ENCODE peak calls at places on chromosomes 7 and 10, in four cellular contexts. O is PC-9, D is AG08396, L is cerebellar cortex. V is an unnamed sample.

GRCh38 chr7:2006231-2006771 is 226.4 kb downstream of the MAD1L1 start:
- DNase-seq in O (no peak), D (no peak), L (no peak), V (no peak)

GRCh38 chr7:105940111-105940510 is 23.0 kb upstream of the CDHR3 start:
- DNase-seq in O (no peak), D (no peak), L (no peak), V (peak; percentile 25)

GRCh38 chr7:66183700-66184099 is 21.4 kb upstream of the TPST1 start:
- DNase-seq in O (no peak), D (peak; percentile 74), L (no peak), V (peak; percentile 56)

GRCh38 chr7:157122800-157123495 is 15.8 kb upstream of the UBE3C start:
- DNase-seq in O (no peak), D (no peak), L (no peak), V (no peak)

GRCh38 chr10:109773818-109774440 is 149.4 kb downstream of the XPNPEP1 start:
- DNase-seq in O (no peak), D (peak; percentile 20), L (peak; percentile 8), V (peak; percentile 40)

GRCh38 chr7:44184221-44184873 is 4.9 kb downstream of the GCK start:
- DNase-seq in O (peak; percentile 90), D (peak; percentile 77), L (no peak), V (peak; percentile 83)

GRCh38 chr10:129759214-129760002 is 204.7 kb downstream of the EBF3 start:
- DNase-seq in O (no peak), D (no peak), L (no peak), V (no peak)

GRCh38 chr10:97515260-97515978 is 16.7 kb downstream of the UBTD1 start:
- DNase-seq in O (no peak), D (no peak), L (no peak), V (no peak)

GRCh38 chr10:34808789-34809745 is 6.0 kb downstream of the PARD3 start:
- DNase-seq in O (no peak), D (peak; percentile 24), L (peak; percentile 23), V (no peak)

GRCh38 chr7:124701955-124702354 is 63.6 kb downstream of the GPR37 start:
- DNase-seq in O (no peak), D (no peak), L (no peak), V (peak; percentile 43)

GRCh38 chr10:44948713-44949112 is 10.9 kb upstream of the RASSF4 start:
- DNase-seq in O (no peak), D (no peak), L (no peak), V (no peak)

GRCh38 chr10:132538031-132538789 is 623 bp downstream of the INPP5A start:
- DNase-seq in O (no peak), D (no peak), L (no peak), V (no peak)

GRCh38 chr7:55081067-55081853 is 62.4 kb downstream of the EGFR start:
- DNase-seq in O (no peak), D (no peak), L (no peak), V (no peak)

GRCh38 chr7:136947347-136947746 is 78.9 kb downstream of the CHRM2 start:
- DNase-seq in O (no peak), D (no peak), L (no peak), V (no peak)

GRCh38 chr10:36163827-36164226 is 521.7 kb upstream of the FZD8 start:
- DNase-seq in O (no peak), D (no peak), L (no peak), V (no peak)

GRCh38 chr10:30170814-30171213 is 111.4 kb upstream of the JCAD start:
- DNase-seq in O (no peak), D (no peak), L (no peak), V (peak; percentile 89)

GRCh38 chr7:7653568-7654187 is 13.1 kb downstream of the UMAD1 start:
- DNase-seq in O (no peak), D (no peak), L (no peak), V (peak; percentile 33)

GRCh38 chr10:118982366-118982765 is 47.1 kb upstream of the NANOS1 start:
- DNase-seq in O (no peak), D (no peak), L (no peak), V (no peak)

GRCh38 chr10:89062861-89063260 is 72.3 kb downstream of the FAS start:
- DNase-seq in O (no peak), D (no peak), L (no peak), V (no peak)

GRCh38 chr7:27423821-27424220 is 181.2 kb downstream of the EVX1 start:
- DNase-seq in O (no peak), D (no peak), L (no peak), V (no peak)

GRCh38 chr7:120053390-120053961 is 219.5 kb upstream of the KCND2 start:
- DNase-seq in O (peak; percentile 24), D (no peak), L (no peak), V (no peak)

GRCh38 chr7:15245801-15246200 is 316.0 kb downstream of the AGMO start:
- DNase-seq in O (no peak), D (no peak), L (no peak), V (no peak)

GRCh38 chr7:8640671-8641070 is 207.3 kb downstream of the NXPH1 start:
- DNase-seq in O (no peak), D (no peak), L (no peak), V (no peak)

GRCh38 chr7:28573751-28574295 is 161.5 kb downstream of the CREB5 start:
- DNase-seq in O (no peak), D (no peak), L (no peak), V (peak; percentile 3)

GRCh38 chr10:129471447-129471846 is 4.4 kb downstream of the MGMT start:
- DNase-seq in O (no peak), D (no peak), L (no peak), V (no peak)

GRCh38 chr10:76316234-76316633 is 884.8 kb downstream of the LRMDA start:
- DNase-seq in O (no peak), D (no peak), L (no peak), V (no peak)

GRCh38 chr7:44324204-44325126 is 929 bp downstream of the CAMK2B start:
- DNase-seq in O (no peak), D (no peak), L (peak; percentile 69), V (no peak)

GRCh38 chr10:8437896-8438295 is 383.4 kb downstream of the GATA3 start:
- DNase-seq in O (no peak), D (no peak), L (no peak), V (no peak)

GRCh38 chr10:90997670-90998069 is 76.8 kb upstream of the ANKRD1 start:
- DNase-seq in O (no peak), D (no peak), L (no peak), V (no peak)

GRCh38 chr7:112023282-112023681 is 182.9 kb downstream of the DOCK4 start:
- DNase-seq in O (no peak), D (no peak), L (no peak), V (no peak)

V was measured in trophoblast cell.